ENCODE peak calls at places on chromosomes 5 and 9, in five cellular contexts. One of them, this sample, is unnamed.
A peak's percentile ranks its signal among the peaks of the same experiment; 100 is the strongest.

GRCh38 chr9:76624381-76625048 is 139.7 kb upstream of the PCA3 start:
- DNase-seq in left lung: no peak
- DNase-seq in transverse colon: no peak
- DNase-seq in coronary artery: no peak
- DNase-seq in fibroblast of the aortic adventitia: no peak
- DNase-seq in this sample: no peak

GRCh38 chr5:148615644-148616283 is 38.6 kb downstream of the HTR4 start:
- DNase-seq in left lung: no peak
- DNase-seq in transverse colon: no peak
- DNase-seq in coronary artery: no peak
- DNase-seq in fibroblast of the aortic adventitia: peak; percentile 53
- DNase-seq in this sample: no peak

GRCh38 chr5:4058899-4059298 is 463.3 kb downstream of the IRX1 start:
- DNase-seq in left lung: no peak
- DNase-seq in transverse colon: no peak
- DNase-seq in coronary artery: no peak
- DNase-seq in fibroblast of the aortic adventitia: peak; percentile 55
- DNase-seq in this sample: no peak

GRCh38 chr9:117184173-117184572 is 230.7 kb downstream of the ASTN2 start:
- DNase-seq in left lung: no peak
- DNase-seq in transverse colon: no peak
- DNase-seq in coronary artery: no peak
- DNase-seq in fibroblast of the aortic adventitia: no peak
- DNase-seq in this sample: no peak

GRCh38 chr5:143118222-143118621 is 285.3 kb downstream of the NR3C1 start:
- DNase-seq in left lung: no peak
- DNase-seq in transverse colon: no peak
- DNase-seq in coronary artery: no peak
- DNase-seq in fibroblast of the aortic adventitia: no peak
- DNase-seq in this sample: no peak

GRCh38 chr5:26419987-26420386 is 618.4 kb downstream of the CDH9 start:
- DNase-seq in left lung: no peak
- DNase-seq in transverse colon: no peak
- DNase-seq in coronary artery: no peak
- DNase-seq in fibroblast of the aortic adventitia: no peak
- DNase-seq in this sample: no peak

GRCh38 chr9:7103382-7104170 is 345.8 kb downstream of the KDM4C start:
- DNase-seq in left lung: no peak
- DNase-seq in transverse colon: no peak
- DNase-seq in coronary artery: no peak
- DNase-seq in fibroblast of the aortic adventitia: no peak
- DNase-seq in this sample: no peak

GRCh38 chr5:15003511-15003920 is 131.9 kb upstream of the ANKH start:
- DNase-seq in left lung: no peak
- DNase-seq in transverse colon: peak; percentile 58
- DNase-seq in coronary artery: no peak
- DNase-seq in fibroblast of the aortic adventitia: peak; percentile 87
- DNase-seq in this sample: peak; percentile 53

GRCh38 chr9:83406901-83407300 is 131.3 kb downstream of the FRMD3 start:
- DNase-seq in left lung: no peak
- DNase-seq in transverse colon: no peak
- DNase-seq in coronary artery: no peak
- DNase-seq in fibroblast of the aortic adventitia: no peak
- DNase-seq in this sample: no peak

GRCh38 chr9:106745457-106745856 is 117.5 kb upstream of the ZNF462 start:
- DNase-seq in left lung: no peak
- DNase-seq in transverse colon: no peak
- DNase-seq in coronary artery: no peak
- DNase-seq in fibroblast of the aortic adventitia: peak; percentile 3
- DNase-seq in this sample: no peak

GRCh38 chr9:36008774-36009300 is 27.9 kb upstream of the RECK start:
- DNase-seq in left lung: peak; percentile 47
- DNase-seq in transverse colon: peak; percentile 74
- DNase-seq in coronary artery: no peak
- DNase-seq in fibroblast of the aortic adventitia: peak; percentile 64
- DNase-seq in this sample: peak; percentile 33

GRCh38 chr9:108296056-108296455 is 559.7 kb downstream of the ACTL7B start:
- DNase-seq in left lung: no peak
- DNase-seq in transverse colon: no peak
- DNase-seq in coronary artery: no peak
- DNase-seq in fibroblast of the aortic adventitia: peak; percentile 82
- DNase-seq in this sample: no peak

GRCh38 chr5:122759310-122759709 is 15.6 kb upstream of the SNX2 start:
- DNase-seq in left lung: no peak
- DNase-seq in transverse colon: no peak
- DNase-seq in coronary artery: no peak
- DNase-seq in fibroblast of the aortic adventitia: no peak
- DNase-seq in this sample: no peak

GRCh38 chr9:3023449-3023848 is 179.6 kb upstream of the PUM3 start:
- DNase-seq in left lung: no peak
- DNase-seq in transverse colon: no peak
- DNase-seq in coronary artery: no peak
- DNase-seq in fibroblast of the aortic adventitia: no peak
- DNase-seq in this sample: no peak

GRCh38 chr5:83764101-83764500 is 43.4 kb upstream of the HAPLN1 start:
- DNase-seq in left lung: no peak
- DNase-seq in transverse colon: no peak
- DNase-seq in coronary artery: no peak
- DNase-seq in fibroblast of the aortic adventitia: no peak
- DNase-seq in this sample: no peak

GRCh38 chr5:172051643-172052362 is 45.4 kb upstream of the FBXW11 start:
- DNase-seq in left lung: no peak
- DNase-seq in transverse colon: no peak
- DNase-seq in coronary artery: no peak
- DNase-seq in fibroblast of the aortic adventitia: no peak
- DNase-seq in this sample: no peak

GRCh38 chr5:128905225-128906110 is 59.8 kb upstream of the SLC27A6 start:
- DNase-seq in left lung: no peak
- DNase-seq in transverse colon: peak; percentile 9
- DNase-seq in coronary artery: no peak
- DNase-seq in fibroblast of the aortic adventitia: peak; percentile 70
- DNase-seq in this sample: peak; percentile 63

GRCh38 chr5:158640581-158640980 is 459.1 kb downstream of the EBF1 start:
- DNase-seq in left lung: no peak
- DNase-seq in transverse colon: no peak
- DNase-seq in coronary artery: no peak
- DNase-seq in fibroblast of the aortic adventitia: peak; percentile 45
- DNase-seq in this sample: no peak

GRCh38 chr9:20363233-20363632 is 259.1 kb downstream of the MLLT3 start:
- DNase-seq in left lung: no peak
- DNase-seq in transverse colon: no peak
- DNase-seq in coronary artery: no peak
- DNase-seq in fibroblast of the aortic adventitia: no peak
- DNase-seq in this sample: no peak

GRCh38 chr5:60332244-60333018 is 367.5 kb downstream of the DEPDC1B start:
- DNase-seq in left lung: no peak
- DNase-seq in transverse colon: no peak
- DNase-seq in coronary artery: no peak
- DNase-seq in fibroblast of the aortic adventitia: peak; percentile 30
- DNase-seq in this sample: no peak

GRCh38 chr9:35703906-35704672 is 14.4 kb upstream of the TPM2 start:
- DNase-seq in left lung: no peak
- DNase-seq in transverse colon: no peak
- DNase-seq in coronary artery: no peak
- DNase-seq in fibroblast of the aortic adventitia: no peak
- DNase-seq in this sample: no peak

GRCh38 chr9:2726620-2727335 is 9.5 kb downstream of the KCNV2 start:
- DNase-seq in left lung: no peak
- DNase-seq in transverse colon: no peak
- DNase-seq in coronary artery: no peak
- DNase-seq in fibroblast of the aortic adventitia: peak; percentile 60
- DNase-seq in this sample: no peak

GRCh38 chr9:72149231-72149975 is at the start of gene GDA:
- DNase-seq in left lung: no peak
- DNase-seq in transverse colon: peak; percentile 70
- DNase-seq in coronary artery: no peak
- DNase-seq in fibroblast of the aortic adventitia: no peak
- DNase-seq in this sample: peak; percentile 66

GRCh38 chr5:157198277-157199058 is 17.8 kb downstream of the ITK start:
- DNase-seq in left lung: no peak
- DNase-seq in transverse colon: peak; percentile 30
- DNase-seq in coronary artery: no peak
- DNase-seq in fibroblast of the aortic adventitia: no peak
- DNase-seq in this sample: no peak

GRCh38 chr5:151480859-151481258 is 33.5 kb downstream of the SLC36A1 start:
- DNase-seq in left lung: no peak
- DNase-seq in transverse colon: no peak
- DNase-seq in coronary artery: no peak
- DNase-seq in fibroblast of the aortic adventitia: peak; percentile 29
- DNase-seq in this sample: no peak

GRCh38 chr5:165620394-165620793 is 2115.0 kb downstream of the MAT2B start:
- DNase-seq in left lung: no peak
- DNase-seq in transverse colon: peak; percentile 10
- DNase-seq in coronary artery: no peak
- DNase-seq in fibroblast of the aortic adventitia: peak; percentile 48
- DNase-seq in this sample: no peak

GRCh38 chr9:96068511-96068910 is 193.0 kb downstream of the ERCC6L2 start:
- DNase-seq in left lung: no peak
- DNase-seq in transverse colon: no peak
- DNase-seq in coronary artery: peak; percentile 41
- DNase-seq in fibroblast of the aortic adventitia: no peak
- DNase-seq in this sample: no peak

GRCh38 chr9:99377790-99378775 is 156.0 kb downstream of the SEC61B start:
- DNase-seq in left lung: no peak
- DNase-seq in transverse colon: no peak
- DNase-seq in coronary artery: no peak
- DNase-seq in fibroblast of the aortic adventitia: no peak
- DNase-seq in this sample: no peak

GRCh38 chr9:117224676-117225075 is 190.2 kb downstream of the ASTN2 start:
- DNase-seq in left lung: no peak
- DNase-seq in transverse colon: no peak
- DNase-seq in coronary artery: no peak
- DNase-seq in fibroblast of the aortic adventitia: no peak
- DNase-seq in this sample: no peak

GRCh38 chr5:74027732-74028338 is 401.8 kb downstream of the ARHGEF28 start:
- DNase-seq in left lung: no peak
- DNase-seq in transverse colon: no peak
- DNase-seq in coronary artery: no peak
- DNase-seq in fibroblast of the aortic adventitia: no peak
- DNase-seq in this sample: no peak

GRCh38 chr5:74028406-74028805 is 402.4 kb downstream of the ARHGEF28 start:
- DNase-seq in left lung: no peak
- DNase-seq in transverse colon: no peak
- DNase-seq in coronary artery: no peak
- DNase-seq in fibroblast of the aortic adventitia: no peak
- DNase-seq in this sample: no peak

GRCh38 chr5:74030371-74030770 is 404.4 kb downstream of the ARHGEF28 start:
- DNase-seq in left lung: no peak
- DNase-seq in transverse colon: no peak
- DNase-seq in coronary artery: no peak
- DNase-seq in fibroblast of the aortic adventitia: no peak
- DNase-seq in this sample: no peak

GRCh38 chr5:74028976-74029375 is 403.0 kb downstream of the ARHGEF28 start:
- DNase-seq in left lung: no peak
- DNase-seq in transverse colon: no peak
- DNase-seq in coronary artery: no peak
- DNase-seq in fibroblast of the aortic adventitia: no peak
- DNase-seq in this sample: no peak

DNA sequence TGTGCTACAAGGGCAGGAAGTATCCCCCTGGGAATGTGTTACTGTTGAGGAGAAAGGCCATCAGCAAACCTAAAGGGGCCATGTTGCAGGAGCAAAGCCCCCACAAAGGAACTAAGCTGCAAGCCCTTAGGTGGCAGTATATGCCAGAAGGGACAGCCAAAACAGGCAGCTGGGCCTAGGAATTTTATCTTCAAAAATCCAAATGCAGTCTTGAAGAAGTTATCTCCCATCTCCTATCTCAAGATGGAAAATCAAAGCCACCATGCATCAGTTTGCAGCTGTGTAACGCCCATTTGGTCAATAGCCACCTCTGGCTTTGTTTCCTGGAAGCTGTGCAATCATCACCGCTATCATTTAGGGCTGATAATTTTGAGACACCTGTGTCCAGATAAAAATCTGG is 400.3 kb downstream of the ARHGEF28 start:
- DNase-seq in left lung: no peak
- DNase-seq in transverse colon: no peak
- DNase-seq in coronary artery: no peak
- DNase-seq in fibroblast of the aortic adventitia: no peak
- DNase-seq in this sample: no peak
- TF ChIP-seq CTCF in left lung: no peak
- TF ChIP-seq CTCF in transverse colon: no peak
- TF ChIP-seq CTCF in coronary artery: no peak
- TF ChIP-seq CTCF in fibroblast of the aortic adventitia: no peak
- TF ChIP-seq CTCF in this sample: no peak

DNA sequence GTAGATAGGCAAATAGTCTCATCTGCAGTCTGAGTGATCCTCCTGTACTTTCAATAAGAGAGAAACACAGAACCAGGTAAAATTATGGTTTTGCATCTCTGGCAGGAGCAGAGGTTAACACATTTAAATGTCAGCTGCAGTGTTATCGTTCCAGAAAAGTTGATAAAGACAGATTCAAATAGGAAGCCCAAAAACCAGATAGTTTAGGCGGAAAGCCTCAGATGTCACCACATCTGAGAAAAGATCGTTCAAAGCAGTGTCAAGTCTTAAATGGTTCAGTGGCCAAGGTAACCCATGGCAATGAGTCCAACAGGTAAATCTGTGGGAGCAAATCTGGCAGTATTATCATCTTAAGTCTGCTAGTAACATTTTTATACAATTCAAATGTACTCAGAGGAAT is 542.1 kb upstream of the MEF2C start:
- DNase-seq in left lung: no peak
- DNase-seq in transverse colon: no peak
- DNase-seq in coronary artery: no peak
- DNase-seq in fibroblast of the aortic adventitia: no peak
- DNase-seq in this sample: no peak
- TF ChIP-seq CTCF in left lung: no peak
- TF ChIP-seq CTCF in transverse colon: no peak
- TF ChIP-seq CTCF in coronary artery: no peak
- TF ChIP-seq CTCF in fibroblast of the aortic adventitia: no peak
- TF ChIP-seq CTCF in this sample: no peak

GRCh38 chr9:112380102-112380581 is at the start of gene HSDL2:
- DNase-seq in left lung: peak; percentile 58
- DNase-seq in transverse colon: peak; percentile 60
- DNase-seq in coronary artery: no peak
- DNase-seq in fibroblast of the aortic adventitia: peak; percentile 48
- DNase-seq in this sample: no peak
- TF ChIP-seq CTCF in left lung: no peak
- TF ChIP-seq CTCF in transverse colon: no peak
- TF ChIP-seq CTCF in coronary artery: no peak
- TF ChIP-seq CTCF in fibroblast of the aortic adventitia: no peak
- TF ChIP-seq CTCF in this sample: no peak

GRCh38 chr9:38392235-38393127 is at the start of gene ALDH1B1:
- DNase-seq in left lung: peak; percentile 89
- DNase-seq in transverse colon: peak; percentile 92
- DNase-seq in coronary artery: peak; percentile 93
- DNase-seq in fibroblast of the aortic adventitia: peak; percentile 74
- DNase-seq in this sample: peak; percentile 67
- TF ChIP-seq CTCF in left lung: no peak
- TF ChIP-seq CTCF in transverse colon: peak; percentile 18
- TF ChIP-seq CTCF in coronary artery: no peak
- TF ChIP-seq CTCF in fibroblast of the aortic adventitia: peak; percentile 5
- TF ChIP-seq CTCF in this sample: no peak

This sample was measured in Calu3.